ENCODE peak calls at places on chromosome 10, in five cellular contexts. One of them, this sample, is unnamed.

GRCh38 chr10:132036153-132036886 is 29.4 kb upstream of the JAKMIP3 start:
- DNase-seq in A549: peak
- DNase-seq in HCT116: no peak
- DNase-seq in body of pancreas: peak
- DNase-seq in spleen: peak
- DNase-seq in this sample: no peak

GRCh38 chr10:124650820-124651401 is 93.3 kb downstream of the FAM53B start:
- DNase-seq in A549: no peak
- DNase-seq in HCT116: no peak
- DNase-seq in body of pancreas: no peak
- DNase-seq in spleen: peak
- DNase-seq in this sample: no peak

GRCh38 chr10:117441812-117442443 is 66.7 kb upstream of the PDZD8 start:
- DNase-seq in A549: peak
- DNase-seq in HCT116: no peak
- DNase-seq in body of pancreas: no peak
- DNase-seq in spleen: peak
- DNase-seq in this sample: no peak

GRCh38 chr10:66828957-66829356 is 96.9 kb upstream of the LRRTM3 start:
- DNase-seq in A549: no peak
- DNase-seq in HCT116: no peak
- DNase-seq in body of pancreas: no peak
- DNase-seq in spleen: no peak
- DNase-seq in this sample: no peak

GRCh38 chr10:123101844-123102243 is 33.9 kb upstream of the HMX3 start:
- DNase-seq in A549: no peak
- DNase-seq in HCT116: no peak
- DNase-seq in body of pancreas: peak
- DNase-seq in spleen: no peak
- DNase-seq in this sample: peak

GRCh38 chr10:11165591-11166543 is 148.2 kb downstream of the CELF2 start:
- DNase-seq in A549: peak
- DNase-seq in HCT116: no peak
- DNase-seq in body of pancreas: peak
- DNase-seq in spleen: peak
- DNase-seq in this sample: peak

GRCh38 chr10:67936416-67936815 is 52.0 kb downstream of the SIRT1 start:
- DNase-seq in A549: no peak
- DNase-seq in HCT116: no peak
- DNase-seq in body of pancreas: no peak
- DNase-seq in spleen: no peak
- DNase-seq in this sample: no peak

GRCh38 chr10:454860-455259 is 234.6 kb downstream of the DIP2C start:
- DNase-seq in A549: peak
- DNase-seq in HCT116: peak
- DNase-seq in body of pancreas: peak
- DNase-seq in spleen: no peak
- DNase-seq in this sample: no peak

GRCh38 chr10:29106287-29106686 is 182.6 kb upstream of the LYZL1 start:
- DNase-seq in A549: no peak
- DNase-seq in HCT116: no peak
- DNase-seq in body of pancreas: no peak
- DNase-seq in spleen: no peak
- DNase-seq in this sample: no peak

GRCh38 chr10:61904711-61905445 is 3.4 kb downstream of the ARID5B start:
- DNase-seq in A549: peak
- DNase-seq in HCT116: no peak
- DNase-seq in body of pancreas: peak
- DNase-seq in spleen: no peak
- DNase-seq in this sample: peak

GRCh38 chr10:46028584-46029570 is 1.5 kb downstream of the NCOA4 start:
- DNase-seq in A549: peak
- DNase-seq in HCT116: peak
- DNase-seq in body of pancreas: peak
- DNase-seq in spleen: no peak
- DNase-seq in this sample: peak

GRCh38 chr10:48332166-48332870 is 25.8 kb downstream of the MAPK8 start:
- DNase-seq in A549: no peak
- DNase-seq in HCT116: no peak
- DNase-seq in body of pancreas: no peak
- DNase-seq in spleen: no peak
- DNase-seq in this sample: no peak

GRCh38 chr10:14532473-14533251 is 201.9 kb upstream of the FRMD4A start:
- DNase-seq in A549: peak
- DNase-seq in HCT116: no peak
- DNase-seq in body of pancreas: peak
- DNase-seq in spleen: no peak
- DNase-seq in this sample: peak

GRCh38 chr10:80924063-80924952 is 386.6 kb downstream of the SH2D4B start:
- DNase-seq in A549: peak
- DNase-seq in HCT116: peak
- DNase-seq in body of pancreas: peak
- DNase-seq in spleen: no peak
- DNase-seq in this sample: peak

GRCh38 chr10:19929466-19930140 is 113.4 kb downstream of the PLXDC2 start:
- DNase-seq in A549: no peak
- DNase-seq in HCT116: no peak
- DNase-seq in body of pancreas: no peak
- DNase-seq in spleen: no peak
- DNase-seq in this sample: no peak

GRCh38 chr10:12902135-12902572 is 99.4 kb downstream of the CCDC3 start:
- DNase-seq in A549: peak
- DNase-seq in HCT116: peak
- DNase-seq in body of pancreas: peak
- DNase-seq in spleen: no peak
- DNase-seq in this sample: peak

GRCh38 chr10:73529089-73529832 is 33.4 kb upstream of the PPP3CB start:
- DNase-seq in A549: peak
- DNase-seq in HCT116: peak
- DNase-seq in body of pancreas: peak
- DNase-seq in spleen: no peak
- DNase-seq in this sample: peak

GRCh38 chr10:103476046-103476768 is 2.8 kb downstream of the CALHM3 start:
- DNase-seq in A549: no peak
- DNase-seq in HCT116: no peak
- DNase-seq in body of pancreas: no peak
- DNase-seq in spleen: no peak
- DNase-seq in this sample: no peak
- TF ChIP-seq POLR2A in A549: no peak
- TF ChIP-seq POLR2A in HCT116: no peak
- TF ChIP-seq POLR2A in body of pancreas: no peak
- TF ChIP-seq POLR2A in spleen: no peak
- TF ChIP-seq POLR2A in this sample: no peak

DNA sequence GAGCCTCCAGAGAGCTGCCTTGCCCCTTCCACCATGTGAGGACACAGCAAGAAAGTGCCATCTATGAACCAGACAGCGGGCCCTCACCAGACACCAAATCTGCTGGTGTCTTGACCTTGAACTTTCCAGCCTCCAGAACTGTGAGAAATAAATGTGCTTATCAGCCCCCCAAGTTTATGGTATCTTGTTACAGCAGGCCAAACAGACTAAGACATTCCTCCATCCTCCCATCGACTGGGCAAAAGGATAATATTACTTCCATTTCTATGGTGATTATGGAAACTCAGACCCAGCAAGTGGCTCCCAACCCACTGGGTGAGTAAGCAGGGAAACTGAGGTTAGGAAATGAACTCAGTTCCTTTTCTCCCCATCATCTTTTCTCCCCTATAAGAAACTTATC is 288.4 kb downstream of the KCNMA1 start:
- DNase-seq in A549: no peak
- DNase-seq in HCT116: no peak
- DNase-seq in body of pancreas: no peak
- DNase-seq in spleen: no peak
- DNase-seq in this sample: no peak
- TF ChIP-seq POLR2A in A549: no peak
- TF ChIP-seq POLR2A in HCT116: no peak
- TF ChIP-seq POLR2A in body of pancreas: no peak
- TF ChIP-seq POLR2A in spleen: no peak
- TF ChIP-seq POLR2A in this sample: no peak

GRCh38 chr10:69119896-69120295 is 4.1 kb upstream of the VPS26A start:
- DNase-seq in A549: no peak
- DNase-seq in HCT116: no peak
- DNase-seq in body of pancreas: no peak
- DNase-seq in spleen: no peak
- DNase-seq in this sample: no peak

GRCh38 chr10:69124558-69125121 is 662 bp downstream of the VPS26A start:
- DNase-seq in A549: peak
- DNase-seq in HCT116: peak
- DNase-seq in body of pancreas: peak
- DNase-seq in spleen: peak
- DNase-seq in this sample: peak

GRCh38 chr10:69125554-69125953 is 1.6 kb downstream of the VPS26A start:
- DNase-seq in A549: no peak
- DNase-seq in HCT116: no peak
- DNase-seq in body of pancreas: no peak
- DNase-seq in spleen: no peak
- DNase-seq in this sample: no peak

GRCh38 chr10:69123306-69123746 is 652 bp upstream of the VPS26A start:
- DNase-seq in A549: peak
- DNase-seq in HCT116: peak
- DNase-seq in body of pancreas: peak
- DNase-seq in spleen: no peak
- DNase-seq in this sample: peak

DNA sequence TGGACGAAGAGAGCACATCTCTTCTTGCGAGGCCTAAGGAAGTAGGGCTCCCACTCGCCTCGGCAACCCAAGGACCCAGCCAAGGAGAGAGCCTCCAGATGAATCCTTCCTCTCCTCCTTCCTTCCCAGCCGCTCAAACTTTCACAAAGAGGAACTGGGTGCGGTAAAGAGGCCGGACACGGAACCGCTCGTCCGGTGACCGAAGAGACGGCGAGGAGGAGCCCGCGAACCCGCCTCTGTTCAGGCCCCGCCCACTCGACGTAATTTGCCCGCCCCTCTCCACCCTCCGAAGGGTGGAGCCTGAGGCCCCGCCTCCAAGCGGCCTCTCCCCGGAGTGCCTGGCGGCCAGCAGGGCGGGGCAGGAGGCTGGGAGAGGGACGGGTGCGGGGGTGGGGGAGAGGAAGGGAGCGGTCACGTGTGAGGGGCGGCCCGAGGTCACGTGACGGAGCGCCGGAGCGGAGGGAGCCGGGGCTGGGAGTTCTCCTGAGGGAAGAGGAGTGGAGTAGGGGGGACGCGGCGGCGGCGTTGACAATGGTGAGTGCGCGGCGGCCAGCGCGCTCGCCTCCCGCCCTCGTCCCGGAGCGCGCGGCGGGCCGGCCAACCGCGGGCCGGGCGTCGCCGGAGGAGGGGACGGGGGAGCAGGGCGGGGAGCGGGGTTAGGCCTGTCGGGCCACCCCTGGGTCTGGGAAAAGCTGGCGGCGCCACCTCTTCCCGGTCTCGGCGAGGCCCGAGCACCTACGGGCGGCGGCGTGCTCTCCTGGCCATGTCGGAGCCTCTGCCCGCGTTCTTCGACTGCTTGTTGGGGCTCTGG is at the start of gene VPS26A:
- DNase-seq in A549: peak
- DNase-seq in HCT116: peak
- DNase-seq in body of pancreas: peak
- DNase-seq in spleen: peak
- DNase-seq in this sample: peak
- TF ChIP-seq POLR2A in A549: peak
- TF ChIP-seq POLR2A in HCT116: peak
- TF ChIP-seq POLR2A in body of pancreas: peak
- TF ChIP-seq POLR2A in spleen: peak
- TF ChIP-seq POLR2A in this sample: peak

GRCh38 chr10:16773334-16773733 is 43.9 kb downstream of the RSU1 start:
- DNase-seq in A549: no peak
- DNase-seq in HCT116: no peak
- DNase-seq in body of pancreas: no peak
- DNase-seq in spleen: no peak
- DNase-seq in this sample: no peak

GRCh38 chr10:16770141-16770540 is 47.1 kb downstream of the RSU1 start:
- DNase-seq in A549: no peak
- DNase-seq in HCT116: no peak
- DNase-seq in body of pancreas: no peak
- DNase-seq in spleen: no peak
- DNase-seq in this sample: no peak

GRCh38 chr10:16765532-16766365 is 51.5 kb downstream of the RSU1 start:
- DNase-seq in A549: no peak
- DNase-seq in HCT116: no peak
- DNase-seq in body of pancreas: no peak
- DNase-seq in spleen: no peak
- DNase-seq in this sample: no peak

GRCh38 chr10:16768702-16769101 is 48.5 kb downstream of the RSU1 start:
- DNase-seq in A549: no peak
- DNase-seq in HCT116: no peak
- DNase-seq in body of pancreas: no peak
- DNase-seq in spleen: no peak
- DNase-seq in this sample: no peak

GRCh38 chr10:16770646-16771045 is 46.6 kb downstream of the RSU1 start:
- DNase-seq in A549: no peak
- DNase-seq in HCT116: no peak
- DNase-seq in body of pancreas: no peak
- DNase-seq in spleen: no peak
- DNase-seq in this sample: no peak
- TF ChIP-seq POLR2A in A549: no peak
- TF ChIP-seq POLR2A in HCT116: no peak
- TF ChIP-seq POLR2A in body of pancreas: no peak
- TF ChIP-seq POLR2A in spleen: no peak
- TF ChIP-seq POLR2A in this sample: no peak

DNA sequence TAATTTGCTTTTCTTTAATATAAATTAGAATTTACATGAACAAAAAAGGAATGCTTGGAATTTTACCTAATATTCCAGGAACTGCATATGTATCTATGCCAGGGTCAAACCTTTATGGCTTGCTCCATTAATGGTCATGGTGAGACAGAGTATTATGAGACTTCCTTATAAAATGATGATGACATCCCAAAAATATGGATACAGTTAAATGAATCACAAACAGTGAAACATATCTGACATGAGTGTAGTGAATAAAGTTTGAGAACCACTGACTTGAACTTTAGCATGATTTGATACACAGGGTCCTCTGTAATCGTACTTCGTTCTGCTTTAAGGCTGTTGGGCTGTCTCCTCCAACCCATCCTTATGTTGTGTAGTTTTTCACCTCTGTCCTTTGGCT is 51.8 kb downstream of the MARCHF5 start:
- DNase-seq in A549: no peak
- DNase-seq in HCT116: no peak
- DNase-seq in body of pancreas: no peak
- DNase-seq in spleen: no peak
- DNase-seq in this sample: no peak
- TF ChIP-seq POLR2A in A549: no peak
- TF ChIP-seq POLR2A in HCT116: no peak
- TF ChIP-seq POLR2A in body of pancreas: no peak
- TF ChIP-seq POLR2A in spleen: no peak
- TF ChIP-seq POLR2A in this sample: no peak